ENCODE peak calls at places on chromosomes 1 and 21, in nine cellular contexts. Z, S, I, W, O, C, Q, B and E are unnamed samples.

GRCh38 chr21:45837936-45838335 is 143.6 kb upstream of the COL6A1 start:
- DNase-seq in Z (no peak), S (no peak), I (no peak), W (no peak), O (no peak), C (no peak), Q (no peak), B (no peak), E (no peak)

GRCh38 chr21:45162809-45163208 is 88.4 kb downstream of the ADARB1 start:
- DNase-seq in Z (no peak), S (peak; percentile 46), I (no peak), W (no peak), O (no peak), C (no peak), Q (no peak), B (no peak), E (no peak)

GRCh38 chr1:7477593-7477992 is 293.5 kb upstream of the VAMP3 start:
- DNase-seq in Z (no peak), S (no peak), I (no peak), W (no peak), O (no peak), C (no peak), Q (no peak), B (no peak), E (no peak)

GRCh38 chr21:28253378-28253777 is 739.3 kb downstream of the LTN1 start:
- DNase-seq in Z (no peak), S (no peak), I (no peak), W (no peak), O (no peak), C (peak; percentile 52), Q (no peak), B (no peak), E (no peak)

GRCh38 chr1:21325231-21325718 is 35.0 kb upstream of the ECE1 start:
- DNase-seq in Z (peak; percentile 52), S (no peak), I (no peak), W (no peak), O (no peak), C (no peak), Q (no peak), B (peak; percentile 28), E (no peak)

GRCh38 chr1:25198731-25199231 is 33.5 kb downstream of the SYF2 start:
- DNase-seq in Z (no peak), S (peak; percentile 75), I (peak; percentile 47), W (no peak), O (no peak), C (peak; percentile 5), Q (no peak), B (peak; percentile 17), E (no peak)

GRCh38 chr1:192442736-192443135 is 125.9 kb downstream of the RGS21 start:
- DNase-seq in Z (no peak), S (no peak), I (no peak), W (no peak), O (no peak), C (no peak), Q (no peak), B (no peak), E (no peak)

GRCh38 chr1:8408151-8408839 is 90.4 kb downstream of the SLC45A1 start:
- DNase-seq in Z (no peak), S (peak; percentile 78), I (no peak), W (no peak), O (no peak), C (peak; percentile 90), Q (no peak), B (no peak), E (no peak)

GRCh38 chr1:180488661-180489060 is 13.7 kb downstream of the ACBD6 start:
- DNase-seq in Z (no peak), S (no peak), I (no peak), W (no peak), O (no peak), C (no peak), Q (no peak), B (no peak), E (no peak)

GRCh38 chr1:12472798-12473551 is 145.0 kb downstream of the DHRS3 start:
- DNase-seq in Z (peak; percentile 84), S (no peak), I (no peak), W (no peak), O (no peak), C (no peak), Q (peak; percentile 78), B (peak; percentile 54), E (no peak)

GRCh38 chr1:233010164-233010563 is 59.8 kb downstream of the NTPCR start:
- DNase-seq in Z (no peak), S (no peak), I (no peak), W (no peak), O (no peak), C (peak; percentile 13), Q (no peak), B (no peak), E (no peak)

GRCh38 chr1:94527447-94528031 is 14.0 kb downstream of the F3 start:
- DNase-seq in Z (no peak), S (no peak), I (no peak), W (no peak), O (no peak), C (peak; percentile 9), Q (no peak), B (no peak), E (no peak)

GRCh38 chr1:121452484-121452883 is 267.7 kb downstream of the SRGAP2C start:
- DNase-seq in Z (no peak), S (no peak), I (no peak), W (no peak), O (no peak), C (no peak), Q (no peak), B (no peak), E (no peak)

GRCh38 chr1:150008699-150009098 is 1.8 kb downstream of the OTUD7B start:
- DNase-seq in Z (no peak), S (no peak), I (no peak), W (no peak), O (no peak), C (no peak), Q (no peak), B (no peak), E (no peak)

GRCh38 chr1:205989786-205990185 is 13.4 kb downstream of the RAB7B start:
- DNase-seq in Z (no peak), S (no peak), I (no peak), W (no peak), O (no peak), C (no peak), Q (no peak), B (no peak), E (no peak)

GRCh38 chr1:213095467-213095866 is 44.4 kb downstream of the RPS6KC1 start:
- DNase-seq in Z (no peak), S (no peak), I (no peak), W (no peak), O (no peak), C (no peak), Q (no peak), B (no peak), E (no peak)

GRCh38 chr1:157994081-157994581 is 686 bp downstream of the KIRREL1 start:
- DNase-seq in Z (no peak), S (no peak), I (no peak), W (no peak), O (no peak), C (no peak), Q (no peak), B (no peak), E (peak; percentile 71)

GRCh38 chr1:230279583-230279945 is 146.6 kb downstream of the PGBD5 start:
- DNase-seq in Z (peak; percentile 12), S (no peak), I (no peak), W (no peak), O (no peak), C (no peak), Q (no peak), B (no peak), E (peak; percentile 6)

GRCh38 chr1:8152731-8153702 is 126.9 kb upstream of the ERRFI1 start:
- DNase-seq in Z (peak; percentile 59), S (no peak), I (no peak), W (no peak), O (no peak), C (no peak), Q (peak; percentile 28), B (peak; percentile 94), E (no peak)

GRCh38 chr1:228478912-228479665 is 8.1 kb upstream of the RNF187 start:
- DNase-seq in Z (no peak), S (no peak), I (no peak), W (no peak), O (no peak), C (no peak), Q (no peak), B (no peak), E (no peak)

GRCh38 chr21:42677339-42678117 is 24.1 kb downstream of the PDE9A start:
- DNase-seq in Z (no peak), S (no peak), I (no peak), W (peak; percentile 74), O (peak; percentile 4), C (peak; percentile 84), Q (no peak), B (no peak), E (no peak)

GRCh38 chr21:38820471-38821239 is 14.9 kb downstream of the ETS2 start:
- DNase-seq in Z (no peak), S (no peak), I (no peak), W (no peak), O (no peak), C (no peak), Q (no peak), B (no peak), E (no peak)

GRCh38 chr1:20362856-20363255 is 72.2 kb downstream of the VWA5B1 start:
- DNase-seq in Z (no peak), S (no peak), I (no peak), W (no peak), O (no peak), C (no peak), Q (no peak), B (no peak), E (no peak)

GRCh38 chr1:36156329-36157114 is 562 bp downstream of the MAP7D1 start:
- DNase-seq in Z (peak; percentile 76), S (peak; percentile 84), I (peak; percentile 36), W (no peak), O (no peak), C (peak; percentile 56), Q (peak; percentile 71), B (peak; percentile 66), E (peak; percentile 89)

GRCh38 chr1:9374748-9375345 is 82.2 kb downstream of the SPSB1 start:
- DNase-seq in Z (no peak), S (no peak), I (no peak), W (no peak), O (no peak), C (no peak), Q (no peak), B (no peak), E (peak; percentile 91)

GRCh38 chr1:86154581-86155060 is 2.0 kb downstream of the COL24A1 start:
- DNase-seq in Z (no peak), S (no peak), I (no peak), W (no peak), O (peak; percentile 59), C (no peak), Q (no peak), B (no peak), E (peak; percentile 5)

GRCh38 chr1:190679444-190679843 is 201.8 kb upstream of the BRINP3 start:
- DNase-seq in Z (no peak), S (no peak), I (no peak), W (no peak), O (no peak), C (no peak), Q (no peak), B (no peak), E (no peak)

GRCh38 chr1:226882187-226882586 is 11.8 kb downstream of the PSEN2 start:
- DNase-seq in Z (no peak), S (no peak), I (no peak), W (no peak), O (no peak), C (no peak), Q (no peak), B (no peak), E (no peak)

GRCh38 chr1:96191165-96191564 is 530.4 kb upstream of the PTBP2 start:
- DNase-seq in Z (no peak), S (no peak), I (no peak), W (no peak), O (no peak), C (no peak), Q (no peak), B (no peak), E (no peak)